ENCODE peak calls at places on chromosomes 13 and 19, in seven cellular contexts. H, L, J, K, E, Y and Z are unnamed samples.

GRCh38 chr19:50512112-50512998 is 1.4 kb downstream of the ASPDH start:
- DNase-seq in H (no peak), K (no peak), L (no peak), Y (no peak), J (no peak), E (no peak), Z (no peak)

GRCh38 chr19:7507884-7508283 is 8.0 kb upstream of the ZNF358 start:
- DNase-seq in J (peak), L (no peak), H (no peak), Y (no peak), K (peak), E (no peak), Z (peak)

GRCh38 chr19:39966617-39967016 is 4.3 kb upstream of the PSMC4 start:
- DNase-seq in Y (no peak), H (no peak), J (no peak), K (no peak), L (no peak), E (no peak), Z (no peak)

GRCh38 chr13:47798906-47799305 is 202.2 kb downstream of the SUCLA2 start:
- DNase-seq in E (no peak), H (no peak), J (no peak), L (no peak), Y (no peak), K (no peak), Z (no peak)

GRCh38 chr19:1259873-1260748 is 9.0 kb upstream of the CIRBP start:
- DNase-seq in L (peak), H (no peak), Y (peak), E (no peak), J (no peak), K (peak), Z (no peak)

GRCh38 chr19:2820112-2820702 is 539 bp downstream of the ZNF554 start:
- DNase-seq in K (no peak), J (no peak), E (peak), L (no peak), Y (no peak), H (no peak), Z (no peak)

GRCh38 chr19:982567-983170 is 1.5 kb upstream of the WDR18 start:
- DNase-seq in H (no peak), Y (peak), E (peak), J (no peak), L (peak), K (peak), Z (peak)

GRCh38 chr13:112424098-112424497 is 47.9 kb downstream of the SPACA7 start:
- DNase-seq in J (no peak), E (no peak), Y (no peak), H (no peak), L (no peak), K (no peak), Z (no peak)

GRCh38 chr19:30208661-30209060 is 163.5 kb upstream of the ZNF536 start:
- DNase-seq in K (no peak), Y (no peak), L (no peak), E (no peak), H (no peak), J (no peak), Z (no peak)

GRCh38 chr19:14782978-14783545 is 4.7 kb upstream of the ADGRE2 start:
- DNase-seq in H (no peak), L (no peak), K (no peak), E (no peak), J (no peak), Y (no peak), Z (no peak)

GRCh38 chr19:6126335-6126974 is 9.0 kb upstream of the ACSBG2 start:
- DNase-seq in J (peak), K (peak), Y (no peak), L (no peak), H (no peak), E (peak), Z (no peak)

GRCh38 chr19:11479470-11480080 is 1.3 kb downstream of the ELAVL3 start:
- DNase-seq in K (no peak), J (no peak), Y (no peak), L (no peak), H (no peak), E (peak), Z (peak)

GRCh38 chr13:72473321-72473720 is 254.1 kb downstream of the MZT1 start:
- DNase-seq in Y (no peak), L (no peak), J (no peak), E (no peak), H (no peak), K (no peak), Z (no peak)

GRCh38 chr13:114092468-114092867 is 40.0 kb downstream of the RASA3 start:
- DNase-seq in E (no peak), Y (no peak), K (no peak), J (no peak), H (no peak), L (no peak), Z (no peak)

GRCh38 chr19:4633140-4633967 is 6.0 kb upstream of the TNFAIP8L1 start:
- DNase-seq in H (no peak), L (peak), K (no peak), E (peak), J (peak), Y (no peak), Z (peak)

GRCh38 chr19:48660854-48661731 is 11.7 kb downstream of the NTN5 start:
- DNase-seq in J (peak), K (peak), E (peak), L (peak), H (peak), Y (peak), Z (peak)

GRCh38 chr13:35499131-35500051 is 22.9 kb upstream of the MAB21L1 start:
- DNase-seq in L (no peak), Y (no peak), J (no peak), E (no peak), K (no peak), H (no peak), Z (no peak)